ENCODE peak calls at places on chromosomes 5 and 9, in four cellular contexts. M is stimulated activated CD4-positive, alpha-beta T cell treated with anti-CD3 and anti-CD28 coated beads, Interleukin-1b, Interleukin-23, amount 100 ng/mL, for 48 hours; D is T-helper 1 cell; X is Right ventricle myocardium superior. T is an unnamed sample.

GRCh38 chr9:24614070-24614469 is 68.4 kb upstream of the IZUMO3 start:
- DNase-seq in M (no peak), D (no peak), X (no peak), T (no peak)

GRCh38 chr9:132896906-132897305 is 18.2 kb downstream of the SPACA9 start:
- DNase-seq in M (no peak), D (no peak), X (no peak), T (no peak)

GRCh38 chr5:161676109-161676508 is 9.4 kb upstream of the GABRA6 start:
- DNase-seq in M (no peak), D (no peak), X (no peak), T (no peak)

GRCh38 chr5:61498121-61498520 is 166.1 kb downstream of the ZSWIM6 start:
- DNase-seq in M (no peak), D (no peak), X (no peak), T (no peak)

GRCh38 chr5:142385194-142385593 is 60.4 kb upstream of the SPRY4 start:
- DNase-seq in M (no peak), D (no peak), X (peak), T (no peak)

GRCh38 chr5:56290378-56291057 is 57.4 kb upstream of the ANKRD55 start:
- DNase-seq in M (no peak), D (no peak), X (no peak), T (no peak)

GRCh38 chr5:146878471-146879172 is at the start of gene PPP2R2B:
- DNase-seq in M (peak), D (peak), X (peak), T (peak)

GRCh38 chr5:149400304-149400703 is 21.2 kb upstream of the IL17B start:
- DNase-seq in M (no peak), D (no peak), X (no peak), T (no peak)

GRCh38 chr9:124133752-124134151 is 122.2 kb downstream of the LHX2 start:
- DNase-seq in M (peak), D (no peak), X (peak), T (no peak)

GRCh38 chr5:72815580-72816296 is 723 bp upstream of the TNPO1 start:
- DNase-seq in M (no peak), D (no peak), X (no peak), T (no peak)

GRCh38 chr9:82247318-82247717 is 258.7 kb downstream of the SPATA31D1 start:
- DNase-seq in M (no peak), D (no peak), X (no peak), T (no peak)

GRCh38 chr5:150217874-150218692 is 28.2 kb downstream of the SLC6A7 start:
- DNase-seq in M (peak), D (peak), X (peak), T (peak)

GRCh38 chr9:107039546-107039945 is 176.6 kb downstream of the ZNF462 start:
- DNase-seq in M (no peak), D (no peak), X (no peak), T (no peak)

GRCh38 chr9:120773218-120773617 is 20.0 kb downstream of the FBXW2 start:
- DNase-seq in M (no peak), D (no peak), X (no peak), T (no peak)

GRCh38 chr9:15433661-15434060 is 11.0 kb downstream of the SNAPC3 start:
- DNase-seq in M (no peak), D (no peak), X (no peak), T (no peak)

GRCh38 chr5:34929720-34930526 is 564 bp downstream of the DNAJC21 start:
- DNase-seq in M (peak), D (peak), X (peak), T (peak)

GRCh38 chr5:14580037-14581034 is 1.3 kb upstream of the OTULINL start:
- DNase-seq in M (no peak), D (no peak), X (no peak), T (no peak)

GRCh38 chr9:78783743-78784142 is 486.8 kb downstream of the PSAT1 start:
- DNase-seq in M (no peak), D (no peak), X (no peak), T (no peak)

GRCh38 chr9:91773166-91773565 is 176.9 kb downstream of the ROR2 start:
- DNase-seq in M (no peak), D (no peak), X (no peak), T (no peak)

GRCh38 chr9:38318755-38319495 is 73.6 kb upstream of the ALDH1B1 start:
- DNase-seq in M (no peak), D (no peak), X (no peak), T (peak)

GRCh38 chr5:112581811-112582320 is 155.8 kb upstream of the APC start:
- DNase-seq in M (no peak), D (no peak), X (no peak), T (no peak)

GRCh38 chr9:25677301-25678146 is 720 bp downstream of the TUSC1 start:
- DNase-seq in M (no peak), D (no peak), X (peak), T (peak)

GRCh38 chr5:1005904-1006655 is 2.5 kb upstream of the NKD2 start:
- DNase-seq in M (no peak), D (no peak), X (peak), T (no peak)

GRCh38 chr5:74382864-74383618 is 257.5 kb downstream of the ENC1 start:
- DNase-seq in M (no peak), D (no peak), X (no peak), T (no peak)

GRCh38 chr5:134139891-134140469 is 25.5 kb downstream of the TCF7 start:
- DNase-seq in M (no peak), D (no peak), X (peak), T (peak)

GRCh38 chr9:88711719-88712118 is 176.7 kb downstream of the NXNL2 start:
- DNase-seq in M (no peak), D (no peak), X (no peak), T (no peak)

GRCh38 chr9:113307401-113307975 is 4.3 kb upstream of the RNF183 start:
- DNase-seq in M (no peak), D (no peak), X (no peak), T (no peak)

GRCh38 chr9:129291041-129291501 is 113.0 kb upstream of the IER5L start:
- DNase-seq in M (no peak), D (no peak), X (no peak), T (no peak)

GRCh38 chr5:154811653-154812465 is 38.5 kb downstream of the FAXDC2 start:
- DNase-seq in M (peak), D (peak), X (peak), T (peak)

GRCh38 chr5:177972613-177973012 is 23.4 kb downstream of the PROP1 start:
- DNase-seq in M (no peak), D (no peak), X (no peak), T (no peak)

GRCh38 chr5:3222924-3223323 is 372.7 kb upstream of the IRX1 start:
- DNase-seq in M (no peak), D (no peak), X (no peak), T (no peak)

GRCh38 chr5:11468334-11469039 is 435.8 kb downstream of the CTNND2 start:
- DNase-seq in M (no peak), D (no peak), X (no peak), T (no peak)

GRCh38 chr9:75185585-75186170 is 97.4 kb downstream of the OSTF1 start:
- DNase-seq in M (peak), D (peak), X (no peak), T (peak)

GRCh38 chr9:75962186-75963036 is 71.9 kb downstream of the PCSK5 start:
- DNase-seq in M (no peak), D (no peak), X (peak), T (no peak)

GRCh38 chr5:168317521-168318147 is 26.2 kb downstream of the WWC1 start:
- DNase-seq in M (no peak), D (no peak), X (no peak), T (no peak)

GRCh38 chr5:90398726-90399125 is 10.8 kb downstream of the CETN3 start:
- DNase-seq in M (no peak), D (no peak), X (no peak), T (no peak)

GRCh38 chr5:132243366-132243977 is 14.0 kb upstream of the PDLIM4 start:
- DNase-seq in M (no peak), D (no peak), X (no peak), T (no peak)

GRCh38 chr5:98556707-98557106 is 216.8 kb upstream of the RGMB start:
- DNase-seq in M (no peak), D (no peak), X (no peak), T (no peak)